ENCODE peak calls at places on chromosomes 4 and X, in six cellular contexts. One of them, this sample, is unnamed.

GRCh38 chr4:41887821-41888699 is 47.2 kb upstream of the TMEM33 start:
- DNase-seq in C1 segment of cervical spinal cord: no peak
- DNase-seq in NCI-H2171: peak; percentile 6
- DNase-seq in lower leg skin: no peak
- DNase-seq in retina: no peak
- DNase-seq in AG09309: peak; percentile 18
- DNase-seq in this sample: peak; percentile 89

GRCh38 chr4:111475001-111475400 is 670.3 kb upstream of the FAM241A start:
- DNase-seq in C1 segment of cervical spinal cord: no peak
- DNase-seq in NCI-H2171: no peak
- DNase-seq in lower leg skin: no peak
- DNase-seq in retina: peak; percentile 32
- DNase-seq in AG09309: peak; percentile 13
- DNase-seq in this sample: no peak

GRCh38 chr4:153651961-153652784 is 31.9 kb upstream of the TLR2 start:
- DNase-seq in C1 segment of cervical spinal cord: no peak
- DNase-seq in NCI-H2171: no peak
- DNase-seq in lower leg skin: no peak
- DNase-seq in retina: no peak
- DNase-seq in AG09309: no peak
- DNase-seq in this sample: peak; percentile 56

GRCh38 chrX:110665636-110666035 is 130.0 kb downstream of the CHRDL1 start:
- DNase-seq in C1 segment of cervical spinal cord: no peak
- DNase-seq in NCI-H2171: no peak
- DNase-seq in lower leg skin: no peak
- DNase-seq in retina: no peak
- DNase-seq in AG09309: peak; percentile 3
- DNase-seq in this sample: peak; percentile 19

GRCh38 chr4:142703694-142704309 is 142.3 kb downstream of the INPP4B start:
- DNase-seq in C1 segment of cervical spinal cord: no peak
- DNase-seq in NCI-H2171: no peak
- DNase-seq in lower leg skin: no peak
- DNase-seq in retina: no peak
- DNase-seq in AG09309: no peak
- DNase-seq in this sample: no peak

GRCh38 chr4:40699648-40700047 is 50.1 kb upstream of the NSUN7 start:
- DNase-seq in C1 segment of cervical spinal cord: no peak
- DNase-seq in NCI-H2171: no peak
- DNase-seq in lower leg skin: no peak
- DNase-seq in retina: no peak
- DNase-seq in AG09309: peak; percentile 35
- DNase-seq in this sample: no peak

GRCh38 chr4:10605746-10606482 is 78.7 kb downstream of the CLNK start:
- DNase-seq in C1 segment of cervical spinal cord: no peak
- DNase-seq in NCI-H2171: no peak
- DNase-seq in lower leg skin: no peak
- DNase-seq in retina: no peak
- DNase-seq in AG09309: no peak
- DNase-seq in this sample: no peak

GRCh38 chr4:8410641-8411271 is 29.8 kb downstream of the ACOX3 start:
- DNase-seq in C1 segment of cervical spinal cord: no peak
- DNase-seq in NCI-H2171: peak; percentile 77
- DNase-seq in lower leg skin: no peak
- DNase-seq in retina: peak; percentile 84
- DNase-seq in AG09309: no peak
- DNase-seq in this sample: no peak

GRCh38 chrX:71170660-71171059 is 26.0 kb downstream of the NLGN3 start:
- DNase-seq in C1 segment of cervical spinal cord: no peak
- DNase-seq in NCI-H2171: no peak
- DNase-seq in lower leg skin: no peak
- DNase-seq in retina: no peak
- DNase-seq in AG09309: no peak
- DNase-seq in this sample: no peak

GRCh38 chr4:53633608-53634007 is 42.3 kb upstream of the LNX1 start:
- DNase-seq in C1 segment of cervical spinal cord: no peak
- DNase-seq in NCI-H2171: no peak
- DNase-seq in lower leg skin: no peak
- DNase-seq in retina: no peak
- DNase-seq in AG09309: no peak
- DNase-seq in this sample: no peak

GRCh38 chr4:143721317-143721716 is 20.8 kb upstream of the FREM3 start:
- DNase-seq in C1 segment of cervical spinal cord: no peak
- DNase-seq in NCI-H2171: no peak
- DNase-seq in lower leg skin: no peak
- DNase-seq in retina: no peak
- DNase-seq in AG09309: no peak
- DNase-seq in this sample: no peak

GRCh38 chr4:8688041-8688907 is 95.7 kb downstream of the CPZ start:
- DNase-seq in C1 segment of cervical spinal cord: no peak
- DNase-seq in NCI-H2171: no peak
- DNase-seq in lower leg skin: no peak
- DNase-seq in retina: peak; percentile 94
- DNase-seq in AG09309: no peak
- DNase-seq in this sample: no peak

GRCh38 chr4:32042486-32042885 is 1322.3 kb downstream of the PCDH7 start:
- DNase-seq in C1 segment of cervical spinal cord: no peak
- DNase-seq in NCI-H2171: no peak
- DNase-seq in lower leg skin: no peak
- DNase-seq in retina: no peak
- DNase-seq in AG09309: no peak
- DNase-seq in this sample: no peak

GRCh38 chr4:57639566-57640328 is 529.6 kb upstream of the IGFBP7 start:
- DNase-seq in C1 segment of cervical spinal cord: no peak
- DNase-seq in NCI-H2171: no peak
- DNase-seq in lower leg skin: no peak
- DNase-seq in retina: no peak
- DNase-seq in AG09309: no peak
- DNase-seq in this sample: no peak

GRCh38 chr4:74056858-74057562 is 18.5 kb upstream of the CXCL3 start:
- DNase-seq in C1 segment of cervical spinal cord: no peak
- DNase-seq in NCI-H2171: no peak
- DNase-seq in lower leg skin: no peak
- DNase-seq in retina: no peak
- DNase-seq in AG09309: peak; percentile 80
- DNase-seq in this sample: no peak

GRCh38 chrX:123873956-123874355 is 14.1 kb downstream of the XIAP start:
- DNase-seq in C1 segment of cervical spinal cord: no peak
- DNase-seq in NCI-H2171: no peak
- DNase-seq in lower leg skin: no peak
- DNase-seq in retina: no peak
- DNase-seq in AG09309: no peak
- DNase-seq in this sample: no peak

GRCh38 chrX:24024819-24025740 is 1.9 kb downstream of the KLHL15 start:
- DNase-seq in C1 segment of cervical spinal cord: peak; percentile 54
- DNase-seq in NCI-H2171: peak; percentile 80
- DNase-seq in lower leg skin: peak; percentile 96
- DNase-seq in retina: peak; percentile 76
- DNase-seq in AG09309: peak; percentile 64
- DNase-seq in this sample: peak; percentile 91

GRCh38 chr4:188955066-188955465 is 815.8 kb downstream of the TRIML1 start:
- DNase-seq in C1 segment of cervical spinal cord: no peak
- DNase-seq in NCI-H2171: no peak
- DNase-seq in lower leg skin: no peak
- DNase-seq in retina: no peak
- DNase-seq in AG09309: no peak
- DNase-seq in this sample: no peak